ENCODE peak calls at places on chromosomes 13 and 19, in six cellular contexts. S, H, G, F, D and O are unnamed samples.

GRCh38 chr13:36858285-36858684 is 39.3 kb downstream of the RFXAP start:
- DNase-seq in S (no peak), H (peak; percentile 12), G (peak; percentile 9), F (no peak), D (peak; percentile 68), O (no peak)

GRCh38 chr19:19420570-19421301 is 15.3 kb downstream of the GATAD2A start:
- DNase-seq in S (no peak), H (no peak), G (no peak), F (no peak), D (no peak), O (peak; percentile 87)

GRCh38 chr13:69654392-69654791 is 453.2 kb upstream of the ATXN8OS start:
- DNase-seq in S (no peak), H (no peak), G (no peak), F (no peak), D (no peak), O (no peak)

GRCh38 chr13:110323172-110323851 is 16.2 kb downstream of the COL4A2 start:
- DNase-seq in S (no peak), H (no peak), G (no peak), F (no peak), D (no peak), O (no peak)

GRCh38 chr19:38720559-38721236 is 23.6 kb downstream of the CAPN12 start:
- DNase-seq in S (no peak), H (no peak), G (no peak), F (no peak), D (no peak), O (no peak)

GRCh38 chr19:44782729-44783128 is 5.0 kb downstream of the CBLC start:
- DNase-seq in S (no peak), H (no peak), G (no peak), F (no peak), D (no peak), O (no peak)

GRCh38 chr19:56015756-56016155 is 29.2 kb downstream of the NLRP5 start:
- DNase-seq in S (no peak), H (no peak), G (peak; percentile 22), F (no peak), D (no peak), O (no peak)

GRCh38 chr19:17473041-17473440 is 2.7 kb downstream of the SLC27A1 start:
- DNase-seq in S (no peak), H (no peak), G (no peak), F (peak; percentile 30), D (peak; percentile 64), O (no peak)

GRCh38 chr13:93352616-93353015 is 126.0 kb downstream of the GPC6 start:
- DNase-seq in S (no peak), H (no peak), G (peak; percentile 36), F (no peak), D (no peak), O (no peak)

GRCh38 chr19:52453324-52454094 is at the start of gene ZNF578:
- DNase-seq in S (peak; percentile 88), H (no peak), G (peak; percentile 51), F (peak; percentile 43), D (peak; percentile 48), O (no peak)

GRCh38 chr13:36819064-36819810 is at the start of gene RFXAP:
- DNase-seq in S (peak; percentile 98), H (no peak), G (peak; percentile 92), F (peak; percentile 93), D (peak; percentile 88), O (peak; percentile 51)

GRCh38 chr13:98216135-98216565 is 39.1 kb upstream of the RNF113B start:
- DNase-seq in S (no peak), H (peak; percentile 8), G (no peak), F (peak; percentile 67), D (peak; percentile 70), O (no peak)

GRCh38 chr19:29299416-29300380 is 86.7 kb upstream of the UQCRFS1 start:
- DNase-seq in S (peak; percentile 51), H (no peak), G (no peak), F (no peak), D (no peak), O (no peak)

GRCh38 chr19:34431681-34432402 is 3.7 kb downstream of the UBA2 start:
- DNase-seq in S (no peak), H (no peak), G (no peak), F (no peak), D (peak; percentile 4), O (no peak)

GRCh38 chr13:23794267-23795161 is 94.7 kb downstream of the MIPEP start:
- DNase-seq in S (no peak), H (peak; percentile 52), G (no peak), F (no peak), D (peak; percentile 91), O (peak; percentile 72)

GRCh38 chr19:14395710-14396338 is 14.6 kb downstream of the ADGRE5 start:
- DNase-seq in S (peak; percentile 73), H (no peak), G (no peak), F (no peak), D (no peak), O (no peak)

GRCh38 chr19:21109116-21109515 is 27.1 kb downstream of the ZNF714 start:
- DNase-seq in S (no peak), H (no peak), G (no peak), F (no peak), D (no peak), O (no peak)

GRCh38 chr19:44903602-44904425 is 1.8 kb upstream of the APOE start:
- DNase-seq in S (peak; percentile 94), H (no peak), G (peak; percentile 70), F (peak; percentile 80), D (peak; percentile 73), O (no peak)

GRCh38 chr19:5292843-5293606 is 47.6 kb downstream of the PTPRS start:
- DNase-seq in S (no peak), H (no peak), G (peak; percentile 98), F (peak; percentile 70), D (peak; percentile 19), O (no peak)

GRCh38 chr19:34879563-34879962 is 47.1 kb upstream of the ZNF30 start:
- DNase-seq in S (no peak), H (no peak), G (no peak), F (no peak), D (no peak), O (no peak)

GRCh38 chr19:32372726-32373613 is 27.6 kb downstream of the ZNF507 start:
- DNase-seq in S (no peak), H (peak; percentile 15), G (no peak), F (no peak), D (no peak), O (no peak)

GRCh38 chr13:67619346-67619745 is 389.2 kb upstream of the PCDH9 start:
- DNase-seq in S (no peak), H (no peak), G (no peak), F (no peak), D (no peak), O (no peak)

GRCh38 chr13:27309967-27310598 is 39.5 kb downstream of the RASL11A start:
- DNase-seq in S (no peak), H (peak; percentile 4), G (no peak), F (no peak), D (no peak), O (no peak)

GRCh38 chr13:59533561-59534337 is 630.0 kb downstream of the DIAPH3 start:
- DNase-seq in S (no peak), H (peak; percentile 20), G (no peak), F (no peak), D (peak; percentile 93), O (no peak)

GRCh38 chr13:69324109-69324886 is 783.3 kb upstream of the ATXN8OS start:
- DNase-seq in S (no peak), H (no peak), G (no peak), F (no peak), D (no peak), O (no peak)

GRCh38 chr13:49421391-49421790 is 22.5 kb downstream of the CAB39L start:
- DNase-seq in S (no peak), H (no peak), G (peak; percentile 7), F (no peak), D (peak; percentile 3), O (peak; percentile 24)

GRCh38 chr13:80881495-80882482 is 540.9 kb upstream of the SPRY2 start:
- DNase-seq in S (no peak), H (no peak), G (peak; percentile 11), F (no peak), D (peak; percentile 81), O (no peak)

GRCh38 chr13:109145631-109146030 is 516.2 kb downstream of the MYO16 start:
- DNase-seq in S (no peak), H (peak; percentile 46), G (peak; percentile 13), F (peak; percentile 55), D (peak; percentile 71), O (no peak)

GRCh38 chr13:49374585-49375290 is 69.1 kb downstream of the CAB39L start:
- DNase-seq in S (no peak), H (peak; percentile 15), G (peak; percentile 6), F (no peak), D (peak; percentile 5), O (no peak)

GRCh38 chr19:7602935-7603497 is 7.4 kb downstream of the CAMSAP3 start:
- DNase-seq in S (no peak), H (no peak), G (no peak), F (no peak), D (no peak), O (no peak)

GRCh38 chr13:80033286-80033685 is 307.6 kb downstream of the SPRY2 start:
- DNase-seq in S (no peak), H (no peak), G (no peak), F (no peak), D (no peak), O (no peak)

GRCh38 chr13:31227870-31228269 is 28.1 kb downstream of the B3GLCT start:
- DNase-seq in S (no peak), H (no peak), G (no peak), F (no peak), D (no peak), O (no peak)

GRCh38 chr13:31225180-31225579 is 25.4 kb downstream of the B3GLCT start:
- DNase-seq in S (no peak), H (no peak), G (no peak), F (no peak), D (no peak), O (no peak)

GRCh38 chr13:31225998-31226675 is 26.4 kb downstream of the B3GLCT start:
- DNase-seq in S (no peak), H (no peak), G (no peak), F (no peak), D (no peak), O (no peak)

GRCh38 chr13:31224174-31224669 is 24.4 kb downstream of the B3GLCT start:
- DNase-seq in S (no peak), H (no peak), G (no peak), F (no peak), D (no peak), O (no peak)

GRCh38 chr13:31227063-31227462 is 27.3 kb downstream of the B3GLCT start:
- DNase-seq in S (no peak), H (no peak), G (no peak), F (no peak), D (no peak), O (no peak)
- TF ChIP-seq POLR2AphosphoS5 in S (no peak), H (no peak), G (no peak), F (no peak), D (no peak), O (no peak)

GRCh38 chr19:40754611-40755247 is 3.7 kb downstream of the SNRPA start:
- DNase-seq in S (no peak), H (no peak), G (no peak), F (peak; percentile 60), D (no peak), O (no peak)
- TF ChIP-seq POLR2AphosphoS5 in S (no peak), H (no peak), G (no peak), F (no peak), D (no peak), O (no peak)

GRCh38 chr13:43516401-43516826 is 270.4 kb downstream of the ENOX1 start:
- DNase-seq in S (no peak), H (no peak), G (no peak), F (no peak), D (no peak), O (no peak)
- TF ChIP-seq POLR2AphosphoS5 in S (no peak), H (no peak), G (no peak), F (peak; percentile 29), D (no peak), O (no peak)

GRCh38 chr13:22218784-22219183 is 547.9 kb downstream of the FGF9 start:
- DNase-seq in S (no peak), H (no peak), G (no peak), F (no peak), D (no peak), O (no peak)
- TF ChIP-seq POLR2AphosphoS5 in S (no peak), H (no peak), G (no peak), F (no peak), D (no peak), O (no peak)